ENCODE peak calls at places on chromosome 17, in six cellular contexts. One of them, this sample, is unnamed.

GRCh38 chr17:76537288-76537577 is 276 bp downstream of the CYGB start:
- DNase-seq in neuronal stem cell: no peak
- DNase-seq in H9: peak; percentile 69
- DNase-seq in IMR-90: peak; percentile 39
- DNase-seq in mesenchymal stem cell: no peak
- DNase-seq in H1: peak; percentile 73
- DNase-seq in this sample: no peak

GRCh38 chr17:79988163-79988971 is 47.3 kb downstream of the TBC1D16 start:
- DNase-seq in H9: no peak
- DNase-seq in neuronal stem cell: no peak
- DNase-seq in H1: no peak
- DNase-seq in mesenchymal stem cell: peak; percentile 60
- DNase-seq in IMR-90: peak; percentile 89
- DNase-seq in this sample: no peak

GRCh38 chr17:40071720-40072480 is 9.1 kb downstream of the THRA start:
- DNase-seq in H9: peak; percentile 28
- DNase-seq in mesenchymal stem cell: peak; percentile 32
- DNase-seq in neuronal stem cell: no peak
- DNase-seq in H1: no peak
- DNase-seq in IMR-90: no peak
- DNase-seq in this sample: no peak

GRCh38 chr17:64920419-64921172 is 1.3 kb upstream of the LRRC37A3 start:
- DNase-seq in neuronal stem cell: no peak
- DNase-seq in mesenchymal stem cell: peak; percentile 17
- DNase-seq in H1: no peak
- DNase-seq in IMR-90: no peak
- DNase-seq in H9: no peak
- DNase-seq in this sample: no peak

GRCh38 chr17:44767493-44767892 is 8.7 kb downstream of the ADAM11 start:
- DNase-seq in neuronal stem cell: no peak
- DNase-seq in IMR-90: no peak
- DNase-seq in mesenchymal stem cell: no peak
- DNase-seq in H1: no peak
- DNase-seq in H9: peak; percentile 41
- DNase-seq in this sample: no peak

GRCh38 chr17:21387616-21388015 is 11.5 kb downstream of the KCNJ12 start:
- DNase-seq in mesenchymal stem cell: no peak
- DNase-seq in H9: no peak
- DNase-seq in neuronal stem cell: no peak
- DNase-seq in H1: no peak
- DNase-seq in IMR-90: no peak
- DNase-seq in this sample: peak; percentile 13

GRCh38 chr17:50210249-50211225 is 9.1 kb upstream of the COL1A1 start:
- DNase-seq in neuronal stem cell: no peak
- DNase-seq in mesenchymal stem cell: peak; percentile 100
- DNase-seq in IMR-90: peak; percentile 99
- DNase-seq in H9: peak; percentile 94
- DNase-seq in H1: peak; percentile 67
- DNase-seq in this sample: no peak

GRCh38 chr17:67221062-67221998 is 23.7 kb downstream of the HELZ start:
- DNase-seq in IMR-90: peak; percentile 33
- DNase-seq in mesenchymal stem cell: peak; percentile 54
- DNase-seq in H9: no peak
- DNase-seq in neuronal stem cell: no peak
- DNase-seq in H1: no peak
- DNase-seq in this sample: peak; percentile 46

GRCh38 chr17:50308666-50309065 is 34.4 kb downstream of the TMEM92 start:
- DNase-seq in H1: no peak
- DNase-seq in mesenchymal stem cell: peak; percentile 42
- DNase-seq in H9: no peak
- DNase-seq in neuronal stem cell: no peak
- DNase-seq in IMR-90: peak; percentile 74
- DNase-seq in this sample: no peak

GRCh38 chr17:1067282-1067956 is 70.5 kb downstream of the TIMM22 start:
- DNase-seq in H1: no peak
- DNase-seq in H9: no peak
- DNase-seq in mesenchymal stem cell: no peak
- DNase-seq in neuronal stem cell: no peak
- DNase-seq in IMR-90: no peak
- DNase-seq in this sample: no peak

GRCh38 chr17:61848247-61848646 is 15.1 kb downstream of the BRIP1 start:
- DNase-seq in H9: no peak
- DNase-seq in H1: no peak
- DNase-seq in IMR-90: no peak
- DNase-seq in mesenchymal stem cell: no peak
- DNase-seq in neuronal stem cell: no peak
- DNase-seq in this sample: no peak

GRCh38 chr17:16939606-16940115 is 32.3 kb downstream of the TNFRSF13B start:
- DNase-seq in H9: peak; percentile 39
- DNase-seq in neuronal stem cell: no peak
- DNase-seq in mesenchymal stem cell: no peak
- DNase-seq in H1: no peak
- DNase-seq in IMR-90: no peak
- DNase-seq in this sample: no peak

GRCh38 chr17:16942141-16943031 is 29.5 kb downstream of the TNFRSF13B start:
- DNase-seq in mesenchymal stem cell: no peak
- DNase-seq in H9: no peak
- DNase-seq in IMR-90: peak; percentile 8
- DNase-seq in H1: no peak
- DNase-seq in neuronal stem cell: no peak
- DNase-seq in this sample: no peak

GRCh38 chr17:16941643-16942042 is 30.3 kb downstream of the TNFRSF13B start:
- DNase-seq in IMR-90: peak; percentile 4
- DNase-seq in neuronal stem cell: no peak
- DNase-seq in mesenchymal stem cell: no peak
- DNase-seq in H1: no peak
- DNase-seq in H9: no peak
- DNase-seq in this sample: no peak

GRCh38 chr17:16940116-16940881 is 31.6 kb downstream of the TNFRSF13B start:
- DNase-seq in H1: peak; percentile 61
- DNase-seq in H9: peak; percentile 87
- DNase-seq in mesenchymal stem cell: no peak
- DNase-seq in neuronal stem cell: no peak
- DNase-seq in IMR-90: no peak
- DNase-seq in this sample: no peak

DNA sequence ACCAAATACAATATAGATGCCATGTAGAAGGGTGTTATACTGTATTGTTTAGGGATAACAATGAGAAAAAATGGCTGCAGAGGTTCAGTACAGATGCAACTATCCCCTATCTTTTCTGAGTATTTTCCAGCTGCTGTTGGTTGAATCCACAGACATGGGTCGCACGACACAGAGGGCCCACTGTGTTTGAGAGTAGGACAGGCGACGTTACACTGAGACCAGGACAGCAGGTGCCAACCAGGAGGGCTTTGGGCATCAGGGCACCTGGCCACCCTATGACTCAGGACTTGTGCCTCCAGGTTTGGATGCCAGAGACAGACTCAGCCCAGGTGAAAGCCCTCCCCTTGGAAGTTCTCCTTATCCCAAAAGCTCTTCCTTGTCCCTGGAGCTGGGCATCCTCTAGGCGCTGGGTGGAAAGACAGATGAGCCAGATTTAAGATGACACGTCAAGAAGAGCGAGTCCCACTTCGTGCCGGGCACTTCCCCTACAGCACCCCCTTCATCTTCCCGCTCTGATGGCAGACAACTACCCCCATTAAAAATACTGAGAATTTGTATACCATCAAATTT is 30.8 kb downstream of the TNFRSF13B start:
- DNase-seq in mesenchymal stem cell: no peak
- DNase-seq in IMR-90: no peak
- DNase-seq in neuronal stem cell: no peak
- DNase-seq in H1: no peak
- DNase-seq in H9: peak; percentile 26
- DNase-seq in this sample: no peak
- H2AK5ac ChIP-seq in mesenchymal stem cell: no peak overlapping the region
- H2AK5ac ChIP-seq in IMR-90: no peak overlapping the region
- H2AK5ac ChIP-seq in neuronal stem cell: no peak overlapping the region
- H2AK5ac ChIP-seq in H1: no peak overlapping the region
- H2AK5ac ChIP-seq in H9: no peak overlapping the region
- H2AK5ac ChIP-seq in this sample: no peak overlapping the region

DNA sequence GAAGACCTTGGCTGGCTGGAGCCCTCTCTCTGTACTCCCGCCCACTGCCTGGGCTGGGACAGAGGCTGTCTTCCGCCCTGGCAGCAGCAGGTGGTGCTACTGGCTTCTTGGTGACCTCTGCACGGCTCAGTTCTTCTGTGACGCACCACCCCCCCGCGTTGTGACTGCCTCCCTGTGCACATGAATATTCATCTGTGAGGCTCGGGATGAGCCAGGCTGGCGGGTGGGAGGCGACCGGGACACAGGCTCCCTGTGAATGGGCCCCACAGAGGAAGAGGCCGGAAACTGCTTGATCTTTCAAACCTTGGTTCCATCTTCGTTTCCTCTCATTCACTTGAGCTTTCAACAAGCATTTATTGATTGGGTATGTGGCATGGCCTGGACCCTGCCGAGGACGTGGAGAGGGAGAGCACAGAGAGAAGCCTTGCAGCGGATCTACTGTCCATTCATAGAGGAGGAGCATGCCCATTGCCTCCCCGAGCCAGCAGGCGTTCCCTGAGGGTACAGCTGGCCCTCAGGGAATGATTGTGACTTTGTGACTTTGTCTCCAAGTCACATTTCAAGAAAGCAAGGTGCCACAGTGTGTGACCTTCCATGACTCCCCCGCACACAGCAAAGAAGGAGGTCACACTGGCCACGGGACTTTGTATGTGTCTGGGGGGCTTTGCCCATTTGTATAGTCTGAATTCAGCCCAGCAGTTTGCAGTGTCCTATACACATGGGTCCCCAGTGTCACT is 45.0 kb downstream of the B9D1 start:
- DNase-seq in neuronal stem cell: peak; percentile 71
- DNase-seq in H1: peak; percentile 80
- DNase-seq in IMR-90: peak; percentile 80
- DNase-seq in mesenchymal stem cell: peak; percentile 75
- DNase-seq in H9: peak; percentile 99
- DNase-seq in this sample: peak; percentile 76
- H3K23ac ChIP-seq in neuronal stem cell: peak overlapping the region; percentile 6
- H3K23ac ChIP-seq in H1: no peak overlapping the region
- H3K23ac ChIP-seq in IMR-90: no peak overlapping the region
- H3K23ac ChIP-seq in mesenchymal stem cell: no peak overlapping the region
- H3K23ac ChIP-seq in H9: no peak overlapping the region
- H3K23ac ChIP-seq in this sample: no peak overlapping the region

GRCh38 chr17:39000021-39000601 is 32.9 kb upstream of the FBXO47 start:
- DNase-seq in H9: no peak
- DNase-seq in mesenchymal stem cell: peak; percentile 30
- DNase-seq in H1: no peak
- DNase-seq in IMR-90: peak; percentile 27
- DNase-seq in neuronal stem cell: no peak
- DNase-seq in this sample: peak; percentile 23
- H3K14ac ChIP-seq in H9: no peak overlapping the region
- H3K14ac ChIP-seq in mesenchymal stem cell: no peak overlapping the region
- H3K14ac ChIP-seq in H1: no peak overlapping the region
- H3K14ac ChIP-seq in IMR-90: no peak overlapping the region
- H3K14ac ChIP-seq in neuronal stem cell: no peak overlapping the region
- H3K14ac ChIP-seq in this sample: no peak overlapping the region

GRCh38 chr17:18314059-18314730 is 599 bp downstream of the TOP3A start:
- DNase-seq in H9: no peak
- DNase-seq in mesenchymal stem cell: peak; percentile 46
- DNase-seq in H1: no peak
- DNase-seq in neuronal stem cell: peak; percentile 23
- DNase-seq in IMR-90: peak; percentile 5
- DNase-seq in this sample: peak; percentile 16
- H2AK5ac ChIP-seq in H9: no peak overlapping the region
- H2AK5ac ChIP-seq in mesenchymal stem cell: no peak overlapping the region
- H2AK5ac ChIP-seq in H1: peak overlapping the region; percentile 5
- H2AK5ac ChIP-seq in neuronal stem cell: peak overlapping the region; percentile 32
- H2AK5ac ChIP-seq in IMR-90: peak overlapping the region; percentile 80
- H2AK5ac ChIP-seq in this sample: peak overlapping the region; percentile 22

GRCh38 chr17:74750327-74751069 is 2.1 kb downstream of the NHERF1 start:
- DNase-seq in H9: no peak
- DNase-seq in mesenchymal stem cell: no peak
- DNase-seq in H1: no peak
- DNase-seq in neuronal stem cell: no peak
- DNase-seq in IMR-90: no peak
- DNase-seq in this sample: no peak

GRCh38 chr17:74748529-74749261 is at the start of gene NHERF1:
- DNase-seq in H9: no peak
- DNase-seq in neuronal stem cell: peak; percentile 92
- DNase-seq in H1: peak; percentile 94
- DNase-seq in mesenchymal stem cell: peak; percentile 92
- DNase-seq in IMR-90: peak; percentile 82
- DNase-seq in this sample: peak; percentile 92

GRCh38 chr17:74750039-74750326 is 1.6 kb downstream of the NHERF1 start:
- DNase-seq in mesenchymal stem cell: no peak
- DNase-seq in IMR-90: no peak
- DNase-seq in H9: no peak
- DNase-seq in neuronal stem cell: no peak
- DNase-seq in H1: no peak
- DNase-seq in this sample: no peak

GRCh38 chr17:74748279-74748528 is 224 bp upstream of the NHERF1 start:
- DNase-seq in H1: no peak
- DNase-seq in IMR-90: no peak
- DNase-seq in H9: peak; percentile 98
- DNase-seq in mesenchymal stem cell: no peak
- DNase-seq in neuronal stem cell: no peak
- DNase-seq in this sample: no peak

GRCh38 chr17:74749262-74750038 is 1.0 kb downstream of the NHERF1 start:
- DNase-seq in H1: no peak
- DNase-seq in H9: no peak
- DNase-seq in neuronal stem cell: no peak
- DNase-seq in mesenchymal stem cell: peak; percentile 61
- DNase-seq in IMR-90: no peak
- DNase-seq in this sample: no peak
- H3K23ac ChIP-seq in H1: no peak overlapping the region
- H3K23ac ChIP-seq in H9: no peak overlapping the region
- H3K23ac ChIP-seq in neuronal stem cell: peak overlapping the region; percentile 94
- H3K23ac ChIP-seq in mesenchymal stem cell: peak overlapping the region; percentile 83
- H3K23ac ChIP-seq in IMR-90: peak overlapping the region; percentile 0
- H3K23ac ChIP-seq in this sample: no peak overlapping the region

DNA sequence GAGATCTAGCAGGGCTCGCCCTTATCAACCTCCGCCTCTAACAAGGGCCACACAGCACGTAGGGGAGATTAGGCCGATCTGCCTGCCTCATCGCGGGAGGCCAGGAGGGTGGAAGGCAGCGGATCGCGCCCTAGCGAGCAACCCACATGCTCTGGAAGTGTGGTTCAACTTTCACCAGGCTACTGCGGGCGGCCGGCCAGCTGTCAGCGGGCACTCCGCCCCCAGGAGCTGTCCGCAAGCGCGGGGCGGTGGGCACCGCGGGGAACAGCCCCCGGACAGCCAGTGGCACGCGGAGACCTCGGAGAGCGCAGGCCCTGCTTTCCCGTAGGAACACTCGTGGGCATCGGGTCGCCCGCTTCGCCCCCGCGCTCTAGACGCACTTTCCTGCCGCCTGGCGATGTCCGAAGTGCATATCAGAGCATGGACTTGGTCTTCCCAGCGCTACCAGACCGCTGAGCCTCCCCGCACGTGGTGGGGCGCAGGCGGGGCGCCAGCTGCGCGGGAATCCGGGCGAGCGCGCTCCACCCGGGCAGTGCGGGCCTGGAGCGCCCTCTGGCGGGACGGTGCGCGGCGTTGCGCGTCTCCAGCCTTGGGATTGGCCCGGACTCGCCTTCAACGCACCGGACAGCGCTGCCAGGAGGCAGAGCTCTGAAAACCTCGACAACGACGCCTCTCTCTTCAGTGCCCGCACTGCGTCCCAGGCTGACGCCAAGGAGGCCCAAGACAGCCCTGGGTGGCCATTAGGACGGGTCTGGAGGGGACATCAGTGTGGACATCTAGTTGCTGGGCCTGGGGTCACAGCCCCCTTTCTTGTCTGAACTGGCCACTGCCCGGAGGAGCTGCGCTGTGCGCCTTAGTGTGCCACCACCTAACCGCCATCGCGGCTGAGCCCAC is 3.6 kb upstream of the ZNHIT3 start:
- DNase-seq in H9: peak; percentile 96
- DNase-seq in mesenchymal stem cell: peak; percentile 77
- DNase-seq in IMR-90: peak; percentile 71
- DNase-seq in H1: peak; percentile 97
- DNase-seq in neuronal stem cell: peak; percentile 85
- DNase-seq in this sample: peak; percentile 92
- H3K14ac ChIP-seq in H9: peak overlapping the region; percentile 60
- H3K14ac ChIP-seq in mesenchymal stem cell: no peak overlapping the region
- H3K14ac ChIP-seq in IMR-90: no peak overlapping the region
- H3K14ac ChIP-seq in H1: no peak overlapping the region
- H3K14ac ChIP-seq in neuronal stem cell: no peak overlapping the region
- H3K14ac ChIP-seq in this sample: no peak overlapping the region

This sample was measured in trophoblast cell.